ENCODE peak calls at places on chromosome 6, in four cellular contexts. Z, L, W and O are unnamed samples.

GRCh38 chr6:63805808-63806572 is 170.4 kb downstream of the PHF3 start:
- DNase-seq in Z (no peak), L (no peak), W (no peak), O (no peak)

GRCh38 chr6:137496909-137497721 is 2.9 kb upstream of the OLIG3 start:
- DNase-seq in Z (peak), L (no peak), W (no peak), O (no peak)

GRCh38 chr6:89369009-89369408 is 16.5 kb upstream of the UBE2J1 start:
- DNase-seq in Z (no peak), L (no peak), W (no peak), O (peak)

GRCh38 chr6:76275746-76276145 is 203.3 kb upstream of the IMPG1 start:
- DNase-seq in Z (no peak), L (no peak), W (no peak), O (no peak)

GRCh38 chr6:107718341-107718740 is 105.8 kb downstream of the SCML4 start:
- DNase-seq in Z (no peak), L (no peak), W (no peak), O (no peak)

GRCh38 chr6:113219783-113220182 is 637.4 kb upstream of the MARCKS start:
- DNase-seq in Z (no peak), L (no peak), W (no peak), O (no peak)

GRCh38 chr6:126537437-126537836 is 197.5 kb downstream of the CENPW start:
- DNase-seq in Z (no peak), L (no peak), W (no peak), O (no peak)

GRCh38 chr6:149032599-149033405 is 284.7 kb upstream of the TAB2 start:
- DNase-seq in Z (no peak), L (no peak), W (no peak), O (no peak)